ENCODE peak calls at places on chromosomes 11 and 22, in five cellular contexts. O is HCT116, I is HepG2, C is H1, T is SK-N-SH. M is an unnamed sample.
A peak's percentile ranks its signal among the peaks of the same experiment; 100 is the strongest.

GRCh38 chr11:129289350-129290040 is 86.2 kb upstream of the BARX2 start:
- DNase-seq in O (no peak), I (no peak), C (no peak), T (no peak), M (no peak)

GRCh38 chr11:65954771-65955170 is 6.8 kb upstream of the SART1 start:
- DNase-seq in I (no peak), O (no peak), C (no peak), T (no peak), M (no peak)

GRCh38 chr22:17820879-17821439 is 46.7 kb upstream of the BID start:
- DNase-seq in C (no peak), I (no peak), T (peak; percentile 44), O (no peak), M (no peak)

GRCh38 chr22:50673231-50674126 is 856 bp downstream of the SHANK3 start:
- DNase-seq in T (peak; percentile 62), C (peak; percentile 65), O (no peak), I (no peak), M (no peak)

GRCh38 chr11:57219021-57219627 is 17.9 kb downstream of the APLNR start:
- DNase-seq in I (no peak), O (no peak), C (no peak), T (no peak), M (no peak)

GRCh38 chr11:85663080-85663729 is 1.7 kb downstream of the CREBZF start:
- DNase-seq in C (no peak), O (no peak), I (no peak), T (no peak), M (no peak)

GRCh38 chr11:118021146-118021545 is 35.0 kb downstream of the IL10RA start:
- DNase-seq in C (no peak), T (no peak), O (no peak), I (no peak), M (no peak)

GRCh38 chr11:120929664-120930154 is 94.2 kb upstream of the TBCEL start:
- DNase-seq in T (peak; percentile 72), O (peak; percentile 61), I (peak; percentile 30), C (peak; percentile 88), M (peak; percentile 86)

GRCh38 chr11:76120513-76121081 is 85.7 kb downstream of the WNT11 start:
- DNase-seq in O (no peak), C (no peak), T (no peak), I (no peak), M (no peak)

GRCh38 chr11:129815596-129816461 is at the start of gene TMEM45B:
- DNase-seq in O (no peak), I (no peak), C (peak; percentile 78), T (peak; percentile 83), M (peak; percentile 82)

GRCh38 chr11:12806113-12806512 is 131.9 kb downstream of the TEAD1 start:
- DNase-seq in I (no peak), O (no peak), C (no peak), T (no peak), M (no peak)

GRCh38 chr11:32527776-32528175 is 55.9 kb upstream of the EIF3M start:
- DNase-seq in T (no peak), C (no peak), O (no peak), I (no peak), M (no peak)

GRCh38 chr22:23889620-23890019 is 4.6 kb upstream of the MIF start:
- DNase-seq in O (no peak), C (no peak), I (no peak), T (no peak), M (no peak)

GRCh38 chr11:64245797-64246623 is 733 bp downstream of the PPP1R14B start:
- DNase-seq in O (no peak), I (peak; percentile 58), T (peak; percentile 58), C (no peak), M (peak; percentile 67)

GRCh38 chr11:89184021-89184420 is 6.3 kb downstream of the TYR start:
- DNase-seq in T (no peak), C (no peak), I (no peak), O (no peak), M (no peak)

GRCh38 chr11:74226907-74227306 is 55.8 kb downstream of the PPME1 start:
- DNase-seq in I (no peak), C (no peak), T (no peak), O (no peak), M (peak; percentile 38)

GRCh38 chr11:117606807-117607206 is 190.2 kb downstream of the DSCAML1 start:
- DNase-seq in O (no peak), T (no peak), C (no peak), I (no peak), M (no peak)

GRCh38 chr11:34235591-34236071 is 122.2 kb downstream of the ABTB2 start:
- DNase-seq in O (no peak), C (no peak), I (no peak), T (no peak), M (no peak)

GRCh38 chr11:119263352-119263940 is 53.5 kb downstream of the MCAM start:
- DNase-seq in O (no peak), C (no peak), I (no peak), T (no peak), M (no peak)

GRCh38 chr11:132186699-132187098 is 816.3 kb downstream of the NTM start:
- DNase-seq in C (peak; percentile 79), O (no peak), I (no peak), T (peak; percentile 11), M (no peak)

DNA sequence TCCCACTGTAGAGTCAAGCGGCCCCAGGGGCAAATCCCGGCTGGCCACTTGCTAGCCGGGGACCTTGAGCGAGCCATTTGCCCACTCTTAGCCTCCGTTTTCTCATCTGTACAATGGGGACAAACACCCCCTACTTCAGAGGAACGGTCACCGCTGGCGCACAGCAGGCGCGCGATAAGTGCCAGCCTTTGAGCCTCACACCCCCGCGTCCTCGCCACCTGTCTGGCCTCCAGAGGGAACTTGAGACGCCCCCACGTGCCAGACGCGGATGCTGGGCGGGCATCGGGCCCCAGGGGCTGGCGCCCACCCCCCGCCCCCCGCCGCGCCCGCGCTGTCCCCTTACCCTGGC is 72.7 kb upstream of the TCF20 start:
- DNase-seq in O (no peak), C (no peak), I (no peak), T (no peak), M (no peak)
- TF ChIP-seq JUND in O (no peak), C (no peak), I (no peak), T (no peak), M (no peak)

GRCh38 chr11:95925011-95925410 is 1.1 kb upstream of the MTMR2 start:
- DNase-seq in T (no peak), I (peak; percentile 31), O (peak; percentile 27), C (no peak), M (no peak)

GRCh38 chr11:95923441-95923729 is 522 bp downstream of the MTMR2 start:
- DNase-seq in T (no peak), I (no peak), O (no peak), C (no peak), M (no peak)

GRCh38 chr11:95923730-95924413 is at the start of gene MTMR2:
- DNase-seq in O (peak; percentile 31), I (peak; percentile 57), T (peak; percentile 90), C (peak; percentile 90), M (peak; percentile 75)

GRCh38 chr11:95922536-95923440 is 1.1 kb downstream of the MTMR2 start:
- DNase-seq in T (no peak), C (no peak), O (no peak), I (no peak), M (peak; percentile 5)

DNA sequence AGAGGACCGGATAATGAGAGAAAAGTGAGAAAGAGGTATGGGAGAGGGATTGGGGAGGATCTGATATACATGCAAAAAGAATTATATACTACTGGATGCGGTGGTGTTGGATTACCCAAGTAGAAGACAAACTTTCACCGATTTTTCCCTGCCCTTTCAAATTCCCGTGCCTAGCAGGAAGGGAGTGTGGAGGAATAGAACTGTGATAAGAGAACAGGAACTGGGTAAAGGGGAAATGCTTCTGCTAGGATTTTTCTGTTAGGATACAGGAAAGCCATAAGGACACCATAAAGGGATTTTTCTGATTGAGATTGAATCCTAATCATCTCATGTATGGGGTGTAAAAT is 480 bp upstream of the MTMR2 start:
- DNase-seq in C (no peak), I (peak; percentile 18), T (no peak), O (no peak), M (no peak)
- TF ChIP-seq JUND in C (no peak), I (no peak), T (no peak), O (no peak), M (no peak)

GRCh38 chr11:116062129-116062525 is 557.9 kb upstream of the CADM1 start:
- DNase-seq in I (no peak), C (no peak), O (no peak), T (no peak), M (no peak)

GRCh38 chr11:116055064-116055463 is 550.8 kb upstream of the CADM1 start:
- DNase-seq in T (no peak), C (no peak), I (no peak), O (no peak), M (no peak)

GRCh38 chr11:116062526-116063171 is 558.4 kb upstream of the CADM1 start:
- DNase-seq in C (no peak), I (no peak), T (peak; percentile 55), O (no peak), M (no peak)

GRCh38 chr11:116061322-116061721 is 557.1 kb upstream of the CADM1 start:
- DNase-seq in I (no peak), C (no peak), O (no peak), T (peak; percentile 68), M (no peak)

DNA sequence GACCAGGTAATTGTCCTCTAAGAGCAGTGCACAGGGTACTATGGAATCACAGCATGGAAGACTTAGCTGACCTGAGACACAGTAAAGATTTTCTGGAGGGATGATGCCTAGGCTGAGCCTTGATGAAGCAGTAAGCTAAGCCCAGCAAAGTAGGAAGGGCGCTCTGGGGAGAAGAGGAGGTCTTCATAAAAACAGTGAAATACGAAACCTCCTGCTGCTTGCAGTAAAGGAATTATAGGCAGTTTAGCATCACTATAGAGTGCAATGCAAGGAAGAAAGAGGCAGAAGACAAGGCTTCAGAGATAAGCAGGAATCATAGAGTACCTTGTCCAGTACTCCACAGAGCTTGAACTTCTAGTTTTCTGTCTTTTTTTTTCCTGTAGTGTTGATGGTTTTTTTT is 555.7 kb upstream of the CADM1 start:
- DNase-seq in C (no peak), T (no peak), I (no peak), O (no peak), M (no peak)
- TF ChIP-seq JUND in C (no peak), T (no peak), I (no peak), O (no peak), M (no peak)

GRCh38 chr22:37021710-37022482 is 2.4 kb downstream of the MPST start:
- DNase-seq in T (peak; percentile 82), I (no peak), C (peak; percentile 75), O (peak; percentile 27), M (peak; percentile 30)
- TF ChIP-seq JUND in T (no peak), I (no peak), C (no peak), O (no peak), M (no peak)